ENCODE peak calls at places on chromosome 19, in nine cellular contexts. One of them, this sample, is unnamed.

GRCh38 chr19:38730731-38731589 is 13.3 kb downstream of the CAPN12 start:
- DNase-seq in thyroid gland: no peak
- DNase-seq in H1: no peak
- DNase-seq in WERI-Rb-1: peak
- DNase-seq in uterus: peak
- DNase-seq in pancreas: peak
- DNase-seq in tibial nerve: no peak
- DNase-seq in cardiac muscle cell: no peak
- DNase-seq in sigmoid colon: peak
- DNase-seq in this sample: no peak

GRCh38 chr19:4390017-4390861 is 10.1 kb downstream of the SH3GL1 start:
- DNase-seq in thyroid gland: no peak
- DNase-seq in H1: peak
- DNase-seq in WERI-Rb-1: peak
- DNase-seq in uterus: no peak
- DNase-seq in pancreas: no peak
- DNase-seq in tibial nerve: no peak
- DNase-seq in cardiac muscle cell: peak
- DNase-seq in sigmoid colon: no peak
- DNase-seq in this sample: no peak

GRCh38 chr19:48283908-48284307 is 14.0 kb downstream of the ZNF114 start:
- DNase-seq in thyroid gland: no peak
- DNase-seq in H1: no peak
- DNase-seq in WERI-Rb-1: no peak
- DNase-seq in uterus: no peak
- DNase-seq in pancreas: no peak
- DNase-seq in tibial nerve: no peak
- DNase-seq in cardiac muscle cell: no peak
- DNase-seq in sigmoid colon: no peak
- DNase-seq in this sample: no peak

GRCh38 chr19:13044160-13044853 is 49.0 kb downstream of the NFIX start:
- DNase-seq in thyroid gland: no peak
- DNase-seq in H1: no peak
- DNase-seq in WERI-Rb-1: no peak
- DNase-seq in uterus: no peak
- DNase-seq in pancreas: no peak
- DNase-seq in tibial nerve: no peak
- DNase-seq in cardiac muscle cell: no peak
- DNase-seq in sigmoid colon: no peak
- DNase-seq in this sample: no peak

GRCh38 chr19:46839752-46840151 is 10.9 kb downstream of the AP2S1 start:
- DNase-seq in thyroid gland: no peak
- DNase-seq in H1: no peak
- DNase-seq in WERI-Rb-1: no peak
- DNase-seq in uterus: no peak
- DNase-seq in pancreas: no peak
- DNase-seq in tibial nerve: no peak
- DNase-seq in cardiac muscle cell: no peak
- DNase-seq in sigmoid colon: no peak
- DNase-seq in this sample: no peak

GRCh38 chr19:33780746-33781145 is 15.9 kb upstream of the KCTD15 start:
- DNase-seq in thyroid gland: no peak
- DNase-seq in H1: no peak
- DNase-seq in WERI-Rb-1: peak
- DNase-seq in uterus: no peak
- DNase-seq in pancreas: peak
- DNase-seq in tibial nerve: no peak
- DNase-seq in cardiac muscle cell: no peak
- DNase-seq in sigmoid colon: no peak
- DNase-seq in this sample: no peak

GRCh38 chr19:18896421-18896841 is 473 bp upstream of the CERS1 start:
- DNase-seq in thyroid gland: peak
- DNase-seq in H1: no peak
- DNase-seq in WERI-Rb-1: no peak
- DNase-seq in uterus: no peak
- DNase-seq in pancreas: peak
- DNase-seq in tibial nerve: no peak
- DNase-seq in cardiac muscle cell: peak
- DNase-seq in sigmoid colon: no peak
- DNase-seq in this sample: no peak

GRCh38 chr19:5154129-5154798 is 185.4 kb downstream of the KDM4B start:
- DNase-seq in thyroid gland: no peak
- DNase-seq in H1: no peak
- DNase-seq in WERI-Rb-1: peak
- DNase-seq in uterus: peak
- DNase-seq in pancreas: peak
- DNase-seq in tibial nerve: no peak
- DNase-seq in cardiac muscle cell: peak
- DNase-seq in sigmoid colon: peak
- DNase-seq in this sample: peak

GRCh38 chr19:10998045-10998533 is 37.3 kb downstream of the SMARCA4 start:
- DNase-seq in thyroid gland: peak
- DNase-seq in H1: no peak
- DNase-seq in WERI-Rb-1: no peak
- DNase-seq in uterus: no peak
- DNase-seq in pancreas: no peak
- DNase-seq in tibial nerve: peak
- DNase-seq in cardiac muscle cell: no peak
- DNase-seq in sigmoid colon: no peak
- DNase-seq in this sample: no peak

GRCh38 chr19:18006895-18007604 is 920 bp upstream of the ARRDC2 start:
- DNase-seq in thyroid gland: peak
- DNase-seq in H1: no peak
- DNase-seq in WERI-Rb-1: peak
- DNase-seq in uterus: peak
- DNase-seq in pancreas: peak
- DNase-seq in tibial nerve: peak
- DNase-seq in cardiac muscle cell: peak
- DNase-seq in sigmoid colon: peak
- DNase-seq in this sample: peak

GRCh38 chr19:5547881-5548280 is 19.9 kb downstream of the TINCR start:
- DNase-seq in thyroid gland: no peak
- DNase-seq in H1: no peak
- DNase-seq in WERI-Rb-1: peak
- DNase-seq in uterus: no peak
- DNase-seq in pancreas: no peak
- DNase-seq in tibial nerve: no peak
- DNase-seq in cardiac muscle cell: peak
- DNase-seq in sigmoid colon: no peak
- DNase-seq in this sample: no peak

GRCh38 chr19:10961073-10961762 is 388 bp downstream of the SMARCA4 start:
- DNase-seq in thyroid gland: peak
- DNase-seq in H1: no peak
- DNase-seq in WERI-Rb-1: peak
- DNase-seq in uterus: no peak
- DNase-seq in pancreas: peak
- DNase-seq in tibial nerve: peak
- DNase-seq in cardiac muscle cell: peak
- DNase-seq in sigmoid colon: peak
- DNase-seq in this sample: no peak

GRCh38 chr19:4120531-4120930 is 3.4 kb downstream of the MAP2K2 start:
- DNase-seq in thyroid gland: no peak
- DNase-seq in H1: no peak
- DNase-seq in WERI-Rb-1: no peak
- DNase-seq in uterus: no peak
- DNase-seq in pancreas: no peak
- DNase-seq in tibial nerve: no peak
- DNase-seq in cardiac muscle cell: no peak
- DNase-seq in sigmoid colon: no peak
- DNase-seq in this sample: no peak

GRCh38 chr19:29690842-29691241 is 24.2 kb downstream of the C19orf12 start:
- DNase-seq in thyroid gland: no peak
- DNase-seq in H1: no peak
- DNase-seq in WERI-Rb-1: peak
- DNase-seq in uterus: no peak
- DNase-seq in pancreas: no peak
- DNase-seq in tibial nerve: no peak
- DNase-seq in cardiac muscle cell: no peak
- DNase-seq in sigmoid colon: no peak
- DNase-seq in this sample: no peak

GRCh38 chr19:21680026-21680425 is 87.4 kb downstream of the ZNF100 start:
- DNase-seq in thyroid gland: no peak
- DNase-seq in H1: no peak
- DNase-seq in WERI-Rb-1: no peak
- DNase-seq in uterus: no peak
- DNase-seq in pancreas: no peak
- DNase-seq in tibial nerve: no peak
- DNase-seq in cardiac muscle cell: no peak
- DNase-seq in sigmoid colon: no peak
- DNase-seq in this sample: no peak

GRCh38 chr19:21680679-21681078 is 86.7 kb downstream of the ZNF100 start:
- DNase-seq in thyroid gland: no peak
- DNase-seq in H1: no peak
- DNase-seq in WERI-Rb-1: no peak
- DNase-seq in uterus: no peak
- DNase-seq in pancreas: no peak
- DNase-seq in tibial nerve: no peak
- DNase-seq in cardiac muscle cell: no peak
- DNase-seq in sigmoid colon: no peak
- DNase-seq in this sample: no peak

DNA sequence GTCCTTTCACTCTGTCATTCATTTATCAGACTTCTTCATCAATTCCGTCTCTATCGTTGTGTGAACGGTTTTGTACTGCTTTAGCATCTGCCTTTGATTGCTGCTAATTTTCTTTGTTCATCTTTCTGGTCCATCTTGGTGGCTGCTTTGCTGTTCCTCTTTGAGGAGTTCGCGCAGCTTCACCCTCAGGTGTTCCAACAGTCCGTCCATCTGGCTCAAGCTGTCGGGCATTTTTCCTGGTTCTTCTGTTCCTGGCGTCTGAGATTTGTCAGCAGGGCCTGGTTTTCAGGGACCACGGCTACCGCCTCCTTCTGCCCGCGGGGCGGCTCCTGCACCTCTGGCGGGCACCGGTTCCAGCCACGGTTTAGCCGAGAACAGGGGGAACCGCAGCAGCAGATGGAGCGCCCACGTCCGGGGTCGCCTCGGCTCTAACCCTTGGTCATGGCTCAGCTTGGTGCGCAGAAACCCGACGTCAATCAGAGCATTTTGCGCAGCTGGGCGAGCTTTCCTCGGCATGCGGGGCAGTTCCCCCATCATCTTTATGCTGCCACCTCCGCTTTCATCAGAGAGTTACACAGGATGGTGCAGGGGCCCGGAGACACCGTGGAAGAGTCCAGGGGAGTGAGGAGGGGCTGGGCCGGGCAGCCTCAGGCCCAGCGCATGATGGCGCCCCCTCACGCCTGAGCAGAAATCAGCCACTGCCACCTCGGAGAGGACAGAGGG is 89.5 kb downstream of the ZNF100 start:
- DNase-seq in thyroid gland: no peak
- DNase-seq in H1: no peak
- DNase-seq in WERI-Rb-1: no peak
- DNase-seq in uterus: no peak
- DNase-seq in pancreas: peak
- DNase-seq in tibial nerve: no peak
- DNase-seq in cardiac muscle cell: no peak
- DNase-seq in sigmoid colon: no peak
- DNase-seq in this sample: no peak
- TF ChIP-seq CTCF in thyroid gland: no peak
- TF ChIP-seq CTCF in H1: peak
- TF ChIP-seq CTCF in WERI-Rb-1: no peak
- TF ChIP-seq CTCF in uterus: no peak
- TF ChIP-seq CTCF in pancreas: no peak
- TF ChIP-seq CTCF in tibial nerve: no peak
- TF ChIP-seq CTCF in cardiac muscle cell: no peak
- TF ChIP-seq CTCF in sigmoid colon: no peak
- TF ChIP-seq CTCF in this sample: no peak

GRCh38 chr19:50817941-50818858 is 5.4 kb downstream of the KLK1 start:
- DNase-seq in thyroid gland: peak
- DNase-seq in H1: peak
- DNase-seq in WERI-Rb-1: no peak
- DNase-seq in uterus: no peak
- DNase-seq in pancreas: peak
- DNase-seq in tibial nerve: no peak
- DNase-seq in cardiac muscle cell: peak
- DNase-seq in sigmoid colon: no peak
- DNase-seq in this sample: no peak
- H3K4me3 ChIP-seq in thyroid gland: no peak
- H3K4me3 ChIP-seq in H1: peak
- H3K4me3 ChIP-seq in WERI-Rb-1: no peak
- H3K4me3 ChIP-seq in uterus: no peak
- H3K4me3 ChIP-seq in pancreas: peak
- H3K4me3 ChIP-seq in tibial nerve: no peak
- H3K4me3 ChIP-seq in cardiac muscle cell: peak
- H3K4me3 ChIP-seq in sigmoid colon: peak
- H3K4me3 ChIP-seq in this sample: peak

DNA sequence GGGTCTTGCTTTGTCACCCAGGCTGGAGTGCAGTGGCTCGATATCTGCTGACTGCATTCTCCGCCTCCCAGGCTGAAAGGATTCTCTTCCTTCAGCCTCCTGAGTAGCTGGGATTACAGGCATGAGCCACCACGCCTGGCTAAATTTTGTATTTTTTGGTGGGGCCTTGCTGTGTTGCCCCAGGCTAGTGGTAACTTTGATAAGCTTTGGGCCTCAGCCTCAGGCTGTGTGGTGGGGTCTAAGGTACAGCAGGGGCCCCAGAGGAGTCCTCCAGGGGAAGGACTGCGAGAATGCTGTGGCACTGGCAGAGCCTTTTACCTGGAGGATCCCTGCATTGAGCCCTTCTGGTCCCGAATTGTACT is 7.2 kb downstream of the DOT1L start:
- DNase-seq in thyroid gland: no peak
- DNase-seq in H1: no peak
- DNase-seq in WERI-Rb-1: no peak
- DNase-seq in uterus: no peak
- DNase-seq in pancreas: no peak
- DNase-seq in tibial nerve: no peak
- DNase-seq in cardiac muscle cell: no peak
- DNase-seq in sigmoid colon: no peak
- DNase-seq in this sample: no peak
- H3K27ac ChIP-seq in thyroid gland: peak
- H3K27ac ChIP-seq in H1: peak
- H3K27ac ChIP-seq in WERI-Rb-1: peak
- H3K27ac ChIP-seq in uterus: peak
- H3K27ac ChIP-seq in pancreas: peak
- H3K27ac ChIP-seq in tibial nerve: peak
- H3K27ac ChIP-seq in cardiac muscle cell: peak
- H3K27ac ChIP-seq in sigmoid colon: peak
- H3K27ac ChIP-seq in this sample: peak

DNA sequence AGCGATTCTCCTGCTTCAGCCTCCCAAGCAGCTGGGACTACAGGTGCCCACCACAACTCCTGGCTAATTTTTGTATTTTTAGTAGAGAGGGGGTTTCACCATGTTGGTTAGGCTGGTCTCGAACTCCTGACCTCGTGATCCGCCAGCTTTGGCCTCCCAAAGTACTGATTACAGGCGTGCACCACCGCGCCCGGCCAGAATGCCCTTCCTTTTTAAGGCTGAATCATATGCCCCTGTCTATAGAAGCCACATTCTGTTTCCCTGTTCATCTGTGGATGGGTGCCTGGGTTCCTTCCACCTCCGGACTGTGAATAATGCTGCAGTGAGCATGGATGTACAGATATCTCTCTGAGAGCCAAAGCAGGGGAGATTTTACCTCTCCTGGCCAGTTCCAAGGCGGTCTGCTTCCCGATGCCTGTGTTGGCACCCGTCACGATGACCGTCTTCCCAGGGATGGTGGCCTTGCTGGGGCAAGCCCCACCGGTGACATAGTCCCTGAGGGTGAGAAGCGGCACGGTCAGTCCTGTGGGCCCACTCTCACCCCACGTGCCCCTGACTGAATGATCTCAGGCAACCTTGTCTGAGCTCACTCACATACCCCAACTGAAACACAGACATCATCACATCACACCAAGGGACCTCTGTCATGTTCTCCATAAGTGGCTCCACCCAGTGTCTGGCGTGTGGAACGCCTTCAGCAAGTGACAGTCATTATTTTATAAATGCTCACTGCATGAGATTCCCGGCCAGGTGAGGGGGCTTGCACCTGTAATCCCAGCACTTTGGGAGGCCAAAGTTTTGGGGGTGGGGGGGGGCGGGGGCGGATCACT is 4.0 kb downstream of the RDH13 start:
- DNase-seq in thyroid gland: no peak
- DNase-seq in H1: no peak
- DNase-seq in WERI-Rb-1: no peak
- DNase-seq in uterus: no peak
- DNase-seq in pancreas: no peak
- DNase-seq in tibial nerve: no peak
- DNase-seq in cardiac muscle cell: no peak
- DNase-seq in sigmoid colon: no peak
- DNase-seq in this sample: no peak
- TF ChIP-seq CTCF in thyroid gland: no peak
- TF ChIP-seq CTCF in H1: no peak
- TF ChIP-seq CTCF in WERI-Rb-1: no peak
- TF ChIP-seq CTCF in uterus: no peak
- TF ChIP-seq CTCF in pancreas: no peak
- TF ChIP-seq CTCF in tibial nerve: no peak
- TF ChIP-seq CTCF in cardiac muscle cell: no peak
- TF ChIP-seq CTCF in sigmoid colon: no peak
- TF ChIP-seq CTCF in this sample: no peak